ENCODE peak calls at places on chromosome 1, in seven cellular contexts. H is GM12878, L is SK-N-SH, E is HCT116, B is K562, O is H1, K is HepG2. Y is an unnamed sample.

GRCh38 chr1:55702064-55702463 is 486.9 kb upstream of the USP24 start:
- DNase-seq in H (no peak), L (peak; percentile 25), E (peak; percentile 19), B (peak; percentile 16), O (no peak), K (peak; percentile 24), Y (no peak)

GRCh38 chr1:226609836-226610455 is 61.4 kb downstream of the STUM start:
- DNase-seq in H (no peak), L (no peak), E (no peak), B (no peak), O (no peak), K (no peak), Y (no peak)

GRCh38 chr1:8318436-8318835 is 522 bp downstream of the SLC45A1 start:
- DNase-seq in H (no peak), L (no peak), E (no peak), B (no peak), O (no peak), K (no peak), Y (no peak)

GRCh38 chr1:225474986-225475820 is 47.4 kb upstream of the LBR start:
- DNase-seq in H (no peak), L (peak; percentile 93), E (peak; percentile 40), B (peak; percentile 93), O (peak; percentile 96), K (peak; percentile 54), Y (no peak)

GRCh38 chr1:230301820-230302219 is 124.3 kb downstream of the PGBD5 start:
- DNase-seq in H (no peak), L (no peak), E (no peak), B (no peak), O (no peak), K (no peak), Y (no peak)

GRCh38 chr1:173853074-173853473 is 14.7 kb downstream of the GAS5 start:
- DNase-seq in H (no peak), L (no peak), E (no peak), B (no peak), O (no peak), K (no peak), Y (no peak)

GRCh38 chr1:192545781-192546521 is 29.6 kb upstream of the RGS1 start:
- DNase-seq in H (peak; percentile 87), L (no peak), E (no peak), B (no peak), O (no peak), K (no peak), Y (no peak)

GRCh38 chr1:84691139-84691783 is 1.0 kb upstream of the SSX2IP start:
- DNase-seq in H (no peak), L (peak; percentile 8), E (no peak), B (no peak), O (no peak), K (no peak), Y (no peak)

GRCh38 chr1:67733741-67734690 is 49.0 kb downstream of the GADD45A start:
- DNase-seq in H (no peak), L (no peak), E (no peak), B (peak; percentile 95), O (peak; percentile 43), K (no peak), Y (no peak)

GRCh38 chr1:168509875-168510594 is 33.8 kb downstream of the XCL2 start:
- DNase-seq in H (peak; percentile 88), L (no peak), E (no peak), B (no peak), O (no peak), K (no peak), Y (no peak)

GRCh38 chr1:21517660-21518480 is 8.6 kb downstream of the ALPL start:
- DNase-seq in H (no peak), L (no peak), E (no peak), B (no peak), O (no peak), K (no peak), Y (no peak)

GRCh38 chr1:113701429-113701828 is 57.9 kb downstream of the PHTF1 start:
- DNase-seq in H (no peak), L (no peak), E (no peak), B (no peak), O (no peak), K (no peak), Y (no peak)

GRCh38 chr1:61659061-61659460 is 65.9 kb downstream of the TM2D1 start:
- DNase-seq in H (no peak), L (no peak), E (no peak), B (no peak), O (no peak), K (no peak), Y (no peak)
- TF ChIP-seq SIN3A in H (no peak), L (no peak), E (no peak), B (no peak), O (no peak), K (no peak), Y (no peak)

DNA sequence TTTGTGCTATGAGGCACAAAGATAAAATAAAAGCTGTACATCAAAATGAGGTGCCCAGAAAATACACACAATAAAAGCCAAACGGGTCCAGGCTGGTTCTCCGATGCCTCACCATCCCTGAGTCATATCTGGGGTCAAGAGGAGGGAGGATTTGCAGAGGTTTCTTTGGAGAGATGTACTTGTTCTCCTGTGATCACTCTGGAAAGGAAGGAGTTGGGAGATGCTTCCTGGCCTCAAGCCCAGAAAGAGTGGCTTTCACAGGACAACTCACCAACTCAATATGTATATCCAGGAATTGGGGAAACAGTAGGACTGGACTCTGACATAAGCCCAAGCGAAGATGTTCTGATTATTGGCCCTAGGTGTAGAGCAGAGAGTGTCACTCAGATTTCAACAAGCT is 51.9 kb downstream of the DIPK1A start:
- DNase-seq in H (no peak), L (no peak), E (peak; percentile 49), B (no peak), O (no peak), K (no peak), Y (no peak)
- TF ChIP-seq SIN3A in H (no peak), L (no peak), E (no peak), B (no peak), O (no peak), K (no peak), Y (no peak)

GRCh38 chr1:16167331-16168143 is 11.7 kb upstream of the EPHA2 start:
- DNase-seq in H (no peak), L (peak; percentile 92), E (no peak), B (peak; percentile 96), O (peak; percentile 91), K (no peak), Y (no peak)

GRCh38 chr1:16165548-16165947 is 9.7 kb upstream of the EPHA2 start:
- DNase-seq in H (no peak), L (no peak), E (no peak), B (no peak), O (peak; percentile 47), K (no peak), Y (no peak)

GRCh38 chr1:16163882-16164820 is 8.3 kb upstream of the EPHA2 start:
- DNase-seq in H (no peak), L (no peak), E (no peak), B (peak; percentile 83), O (peak; percentile 45), K (peak; percentile 96), Y (peak; percentile 96)

GRCh38 chr1:16164821-16165364 is 9.0 kb upstream of the EPHA2 start:
- DNase-seq in H (no peak), L (no peak), E (no peak), B (no peak), O (no peak), K (no peak), Y (no peak)

DNA sequence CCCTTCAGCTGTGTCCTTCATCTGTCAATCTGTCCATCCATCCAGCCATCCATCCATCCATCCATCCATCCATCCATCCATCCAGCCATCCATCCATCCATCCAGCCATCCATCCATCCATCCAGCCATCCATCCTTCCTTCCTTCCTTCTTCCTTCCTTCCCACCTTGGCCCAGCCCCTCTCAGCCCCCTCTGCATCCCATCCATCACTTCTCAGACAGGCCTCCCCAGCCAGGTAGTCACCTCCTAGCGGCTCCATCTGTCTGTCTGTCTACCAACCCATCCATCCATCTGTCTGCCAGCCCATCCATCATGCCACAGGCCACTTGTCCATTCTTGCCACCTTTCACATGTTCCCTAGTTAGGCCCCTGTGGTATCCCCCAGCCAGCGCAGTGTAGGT is 10.2 kb upstream of the EPHA2 start:
- DNase-seq in H (no peak), L (no peak), E (no peak), B (no peak), O (no peak), K (no peak), Y (no peak)
- TF ChIP-seq SIN3A in H (no peak), L (no peak), E (no peak), B (no peak), O (no peak), K (no peak), Y (no peak)

DNA sequence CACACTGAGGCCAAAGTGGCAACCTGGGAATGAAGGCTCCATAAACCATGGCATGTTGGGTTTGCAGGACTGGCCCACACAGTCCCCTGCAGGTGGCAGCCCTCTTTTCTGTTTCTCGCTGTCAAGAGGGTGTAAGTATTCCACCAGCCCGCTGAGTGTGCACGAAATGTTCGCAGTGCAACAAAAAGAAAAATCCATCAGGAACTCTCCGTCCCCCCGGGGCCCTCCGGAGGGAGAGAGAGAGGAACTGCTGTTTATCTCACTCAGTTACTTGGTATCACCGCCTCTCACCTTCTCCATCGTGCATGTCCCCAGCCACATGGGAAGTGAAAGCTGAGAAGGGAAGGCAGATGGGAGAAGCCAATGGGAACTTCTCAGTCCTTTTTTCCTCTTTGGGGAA is 38.3 kb downstream of the NCF2 start:
- DNase-seq in H (no peak), L (no peak), E (no peak), B (no peak), O (no peak), K (no peak), Y (no peak)
- TF ChIP-seq SIN3A in H (no peak), L (no peak), E (no peak), B (no peak), O (no peak), K (no peak), Y (no peak)

Y was measured in Panc1.